ENCODE peak calls at places on chromosomes 6 and 20, in four cellular contexts. One of them, this sample, is unnamed.

GRCh38 chr6:164507197-164507957 is 802.0 kb downstream of the C6orf118 start:
- DNase-seq in B cell: no peak
- DNase-seq in epithelial cell of esophagus: no peak
- DNase-seq in mucosa of descending colon: no peak
- DNase-seq in this sample: no peak

GRCh38 chr20:47181056-47181862 is 175.2 kb downstream of the ZMYND8 start:
- DNase-seq in mucosa of descending colon: no peak
- DNase-seq in B cell: no peak
- DNase-seq in epithelial cell of esophagus: peak; percentile 86
- DNase-seq in this sample: no peak

GRCh38 chr6:81938991-81939773 is 186.7 kb upstream of the TENT5A start:
- DNase-seq in mucosa of descending colon: no peak
- DNase-seq in B cell: no peak
- DNase-seq in epithelial cell of esophagus: peak; percentile 72
- DNase-seq in this sample: no peak

GRCh38 chr6:112245511-112246203 is 8.7 kb downstream of the LAMA4 start:
- DNase-seq in mucosa of descending colon: no peak
- DNase-seq in epithelial cell of esophagus: no peak
- DNase-seq in B cell: no peak
- DNase-seq in this sample: no peak

GRCh38 chr6:134826889-134827737 is 122.8 kb downstream of the ALDH8A1 start:
- DNase-seq in epithelial cell of esophagus: peak; percentile 74
- DNase-seq in mucosa of descending colon: no peak
- DNase-seq in B cell: no peak
- DNase-seq in this sample: no peak

GRCh38 chr20:16001286-16001685 is 572.0 kb downstream of the KIF16B start:
- DNase-seq in epithelial cell of esophagus: no peak
- DNase-seq in B cell: no peak
- DNase-seq in mucosa of descending colon: no peak
- DNase-seq in this sample: no peak

GRCh38 chr6:42162812-42163211 is 10.4 kb upstream of the GUCA1A start:
- DNase-seq in mucosa of descending colon: no peak
- DNase-seq in epithelial cell of esophagus: no peak
- DNase-seq in B cell: no peak
- DNase-seq in this sample: no peak

GRCh38 chr20:51631011-51631950 is 88.8 kb upstream of the NFATC2 start:
- DNase-seq in epithelial cell of esophagus: peak; percentile 91
- DNase-seq in mucosa of descending colon: no peak
- DNase-seq in B cell: no peak
- DNase-seq in this sample: no peak

DNA sequence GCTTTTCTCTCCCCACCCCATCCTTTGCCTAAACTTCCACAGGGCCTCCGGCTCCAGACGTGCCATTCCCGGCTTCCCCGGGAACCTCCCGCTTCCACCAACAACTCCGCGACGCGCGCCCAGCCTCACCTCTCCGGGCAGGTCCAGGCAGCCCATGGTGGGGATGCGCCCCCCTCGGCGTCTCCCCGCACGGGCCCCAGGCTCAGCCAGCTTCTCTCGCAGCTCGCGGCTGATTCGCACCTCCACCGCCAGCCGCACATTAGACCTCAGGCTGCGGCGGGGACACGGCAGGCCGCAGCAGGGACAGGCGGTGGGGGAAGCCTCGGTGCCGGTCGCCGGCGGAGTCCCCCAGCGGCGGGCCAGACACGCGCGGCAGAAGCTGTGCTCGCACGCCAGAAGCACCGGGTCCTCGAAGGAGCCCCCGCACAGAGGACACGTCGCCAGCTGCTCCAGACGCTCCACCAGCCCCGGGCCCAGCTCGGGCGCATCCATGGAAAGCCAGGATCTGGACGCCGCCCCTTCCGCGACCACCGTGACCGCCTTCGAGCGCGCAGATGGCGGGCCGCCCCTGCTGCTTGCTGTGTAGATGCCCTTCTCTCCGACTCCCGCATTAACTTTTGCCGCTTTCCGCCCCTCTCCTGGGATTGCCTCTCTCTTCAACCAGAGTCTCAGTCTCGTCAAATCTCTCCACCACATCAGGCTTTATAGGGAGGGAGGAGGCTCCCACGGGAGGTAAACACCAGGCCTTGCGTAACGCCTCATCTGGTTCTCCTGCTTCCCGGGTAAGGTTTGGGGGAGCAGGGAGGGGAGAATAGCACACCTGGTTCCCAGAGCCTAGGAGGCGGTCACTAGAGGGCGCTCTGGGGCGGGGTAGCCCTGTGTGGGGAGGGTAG is at the start of gene RNF39:
- DNase-seq in epithelial cell of esophagus: peak; percentile 87
- DNase-seq in B cell: peak; percentile 55
- DNase-seq in mucosa of descending colon: peak; percentile 61
- DNase-seq in this sample: no peak
- TF ChIP-seq CTCF in epithelial cell of esophagus: peak; percentile 64
- TF ChIP-seq CTCF in B cell: no peak
- TF ChIP-seq CTCF in mucosa of descending colon: no peak
- TF ChIP-seq CTCF in this sample: peak; percentile 53

GRCh38 chr20:19992996-19993908 is 23.9 kb upstream of the NAA20 start:
- DNase-seq in epithelial cell of esophagus: peak; percentile 91
- DNase-seq in B cell: no peak
- DNase-seq in mucosa of descending colon: no peak
- DNase-seq in this sample: no peak
- TF ChIP-seq CTCF in epithelial cell of esophagus: no peak
- TF ChIP-seq CTCF in B cell: no peak
- TF ChIP-seq CTCF in mucosa of descending colon: no peak
- TF ChIP-seq CTCF in this sample: no peak

DNA sequence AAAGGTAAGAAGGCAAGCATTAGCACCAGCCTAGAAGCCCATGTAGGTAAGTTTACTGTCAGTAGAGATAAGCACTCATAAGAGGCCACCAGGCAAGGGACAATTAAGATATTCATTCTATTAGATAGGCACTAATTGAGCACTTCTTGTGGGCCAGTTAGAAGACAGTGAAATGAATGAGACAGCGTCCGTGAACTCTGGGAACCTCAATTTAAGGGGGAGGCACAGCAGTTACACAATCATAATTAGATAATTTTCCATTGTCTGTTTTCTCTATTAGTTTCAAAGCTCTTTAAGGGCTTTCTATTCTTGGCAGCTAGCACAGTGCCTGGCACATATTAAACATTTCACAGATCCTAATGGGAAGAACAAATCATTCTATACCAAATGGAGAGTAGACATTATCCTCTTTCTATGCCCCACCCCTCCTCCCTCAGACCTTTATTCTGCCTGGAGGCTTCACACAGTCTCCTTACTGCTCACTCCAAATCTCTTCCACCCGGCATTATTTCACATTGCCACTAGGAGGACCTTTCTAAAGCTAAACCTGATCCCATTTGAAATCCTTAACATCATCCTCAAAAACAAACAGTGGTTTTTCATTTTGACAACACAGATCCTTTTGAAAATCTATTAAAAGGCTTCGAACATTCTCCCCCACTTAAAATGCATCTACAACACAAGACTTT is 529.6 kb downstream of the ADGRB3 start:
- DNase-seq in mucosa of descending colon: no peak
- DNase-seq in B cell: no peak
- DNase-seq in epithelial cell of esophagus: peak; percentile 1
- DNase-seq in this sample: no peak
- TF ChIP-seq CTCF in mucosa of descending colon: no peak
- TF ChIP-seq CTCF in B cell: no peak
- TF ChIP-seq CTCF in epithelial cell of esophagus: peak; percentile 8
- TF ChIP-seq CTCF in this sample: peak; percentile 31

GRCh38 chr6:156866181-156866862 is 89.1 kb downstream of the ARID1B start:
- DNase-seq in B cell: no peak
- DNase-seq in epithelial cell of esophagus: peak; percentile 46
- DNase-seq in mucosa of descending colon: no peak
- DNase-seq in this sample: no peak
- TF ChIP-seq CTCF in B cell: no peak
- TF ChIP-seq CTCF in epithelial cell of esophagus: no peak
- TF ChIP-seq CTCF in mucosa of descending colon: no peak
- TF ChIP-seq CTCF in this sample: no peak

DNA sequence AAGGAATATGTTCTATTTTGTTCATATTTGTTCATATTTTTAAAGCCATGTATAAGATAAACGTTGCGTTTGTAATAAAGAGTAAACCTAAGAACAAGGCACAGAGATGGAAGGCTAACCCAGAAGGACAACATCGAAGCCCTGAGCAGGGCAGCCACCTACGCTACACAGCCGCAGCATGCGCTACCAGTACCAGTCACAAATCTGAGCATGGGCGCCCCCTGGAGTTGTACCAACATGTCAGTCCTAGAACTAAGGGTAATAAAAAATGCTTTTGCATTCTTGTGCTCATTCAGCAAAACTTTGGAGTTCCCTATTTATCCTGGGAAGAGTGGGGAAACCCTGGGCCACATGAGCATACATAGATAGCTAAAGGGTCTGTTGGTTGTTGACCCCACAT is 70.6 kb downstream of the PLEKHG1 start:
- DNase-seq in epithelial cell of esophagus: no peak
- DNase-seq in B cell: no peak
- DNase-seq in mucosa of descending colon: no peak
- DNase-seq in this sample: no peak
- TF ChIP-seq CTCF in epithelial cell of esophagus: no peak
- TF ChIP-seq CTCF in B cell: no peak
- TF ChIP-seq CTCF in mucosa of descending colon: no peak
- TF ChIP-seq CTCF in this sample: no peak

GRCh38 chr6:160438481-160438880 is 90.3 kb downstream of the SLC22A3 start:
- DNase-seq in mucosa of descending colon: no peak
- DNase-seq in epithelial cell of esophagus: no peak
- DNase-seq in B cell: no peak
- DNase-seq in this sample: no peak

GRCh38 chr6:160435935-160436334 is 87.8 kb downstream of the SLC22A3 start:
- DNase-seq in B cell: no peak
- DNase-seq in mucosa of descending colon: no peak
- DNase-seq in epithelial cell of esophagus: no peak
- DNase-seq in this sample: no peak

GRCh38 chr6:160437153-160437552 is 89.0 kb downstream of the SLC22A3 start:
- DNase-seq in mucosa of descending colon: no peak
- DNase-seq in epithelial cell of esophagus: no peak
- DNase-seq in B cell: no peak
- DNase-seq in this sample: no peak

GRCh38 chr6:160442151-160442550 is 94.0 kb downstream of the SLC22A3 start:
- DNase-seq in mucosa of descending colon: no peak
- DNase-seq in epithelial cell of esophagus: no peak
- DNase-seq in B cell: no peak
- DNase-seq in this sample: no peak

GRCh38 chr6:160439751-160440150 is 91.6 kb downstream of the SLC22A3 start:
- DNase-seq in epithelial cell of esophagus: no peak
- DNase-seq in B cell: no peak
- DNase-seq in mucosa of descending colon: no peak
- DNase-seq in this sample: no peak
- TF ChIP-seq CTCF in epithelial cell of esophagus: no peak
- TF ChIP-seq CTCF in B cell: no peak
- TF ChIP-seq CTCF in mucosa of descending colon: no peak
- TF ChIP-seq CTCF in this sample: no peak

DNA sequence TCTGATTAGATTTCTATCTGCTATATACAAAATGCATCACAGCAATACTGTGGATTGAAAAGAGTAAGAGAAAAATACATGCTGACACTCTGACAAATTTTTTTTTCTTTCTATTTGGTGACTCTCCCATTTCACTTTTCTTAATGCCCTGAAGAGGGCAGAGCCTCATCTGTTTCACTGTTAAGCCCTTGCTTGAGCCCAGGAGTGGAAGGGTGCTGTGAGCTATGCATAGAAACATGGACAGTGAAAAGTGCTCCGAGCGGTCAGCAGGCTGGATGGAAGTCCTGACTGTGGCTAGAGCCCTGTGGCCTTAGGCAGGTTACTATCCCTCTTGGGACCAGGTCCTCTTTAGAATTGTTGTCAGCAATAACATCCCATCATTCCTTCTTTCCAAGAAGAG is 17.4 kb upstream of the CSE1L start:
- DNase-seq in epithelial cell of esophagus: peak; percentile 11
- DNase-seq in mucosa of descending colon: no peak
- DNase-seq in B cell: no peak
- DNase-seq in this sample: no peak
- TF ChIP-seq CTCF in epithelial cell of esophagus: peak; percentile 44
- TF ChIP-seq CTCF in mucosa of descending colon: no peak
- TF ChIP-seq CTCF in B cell: peak; percentile 12
- TF ChIP-seq CTCF in this sample: peak; percentile 52

GRCh38 chr6:14270925-14271791 is 153.6 kb downstream of the CD83 start:
- DNase-seq in epithelial cell of esophagus: peak; percentile 100
- DNase-seq in B cell: no peak
- DNase-seq in mucosa of descending colon: peak; percentile 57
- DNase-seq in this sample: peak; percentile 69
- TF ChIP-seq CTCF in epithelial cell of esophagus: peak; percentile 44
- TF ChIP-seq CTCF in B cell: no peak
- TF ChIP-seq CTCF in mucosa of descending colon: no peak
- TF ChIP-seq CTCF in this sample: no peak

GRCh38 chr20:3276400-3277015 is 37.5 kb upstream of the SLC4A11 start:
- DNase-seq in mucosa of descending colon: no peak
- DNase-seq in B cell: no peak
- DNase-seq in epithelial cell of esophagus: peak; percentile 28
- DNase-seq in this sample: no peak
- TF ChIP-seq CTCF in mucosa of descending colon: no peak
- TF ChIP-seq CTCF in B cell: no peak
- TF ChIP-seq CTCF in epithelial cell of esophagus: peak; percentile 25
- TF ChIP-seq CTCF in this sample: no peak

GRCh38 chr6:156687875-156688549 is 89.2 kb upstream of the ARID1B start:
- DNase-seq in epithelial cell of esophagus: peak; percentile 24
- DNase-seq in mucosa of descending colon: peak; percentile 48
- DNase-seq in B cell: no peak
- DNase-seq in this sample: no peak
- TF ChIP-seq CTCF in epithelial cell of esophagus: no peak
- TF ChIP-seq CTCF in mucosa of descending colon: no peak
- TF ChIP-seq CTCF in B cell: no peak
- TF ChIP-seq CTCF in this sample: no peak

This sample was measured in osteocyte.